ENCODE peak calls at places on chromosome 6, in five cellular contexts. Z is GM23338, G is H9, Q is fibroblast of lung, B is HepG2. L is an unnamed sample.

GRCh38 chr6:36129889-36130671 is at the start of gene MAPK13:
- DNase-seq in B (peak; percentile 25), G (peak; percentile 59), Q (no peak), Z (peak; percentile 67), L (peak; percentile 62)

GRCh38 chr6:124080483-124080882 is 276.8 kb downstream of the NKAIN2 start:
- DNase-seq in G (no peak), Z (no peak), Q (no peak), B (no peak), L (no peak)

GRCh38 chr6:148272597-148272996 is 70.0 kb upstream of the SASH1 start:
- DNase-seq in G (no peak), Q (no peak), B (no peak), Z (no peak), L (no peak)

GRCh38 chr6:167993831-167994230 is 3.6 kb upstream of the KIF25 start:
- DNase-seq in Q (no peak), B (no peak), Z (no peak), G (no peak), L (no peak)

GRCh38 chr6:155287762-155288161 is 23.9 kb downstream of the CLDN20 start:
- DNase-seq in Z (no peak), Q (no peak), G (no peak), B (no peak), L (no peak)

GRCh38 chr6:52363222-52363867 is 1.4 kb downstream of the PAQR8 start:
- DNase-seq in Q (no peak), B (peak; percentile 75), G (no peak), Z (no peak), L (no peak)

GRCh38 chr6:148501178-148501590 is 158.5 kb downstream of the SASH1 start:
- DNase-seq in B (no peak), Z (no peak), Q (peak; percentile 92), G (no peak), L (no peak)

GRCh38 chr6:149895702-149896310 is 2.1 kb downstream of the RAET1E start:
- DNase-seq in Z (no peak), Q (peak; percentile 43), B (no peak), G (no peak), L (no peak)

GRCh38 chr6:2581611-2582010 is 169.1 kb downstream of the MYLK4 start:
- DNase-seq in Q (no peak), B (no peak), Z (no peak), G (no peak), L (no peak)

GRCh38 chr6:67541591-67541990 is 1093.5 kb upstream of the ADGRB3 start:
- DNase-seq in G (no peak), B (no peak), Z (no peak), Q (peak; percentile 80), L (no peak)

GRCh38 chr6:62150048-62150663 is 135.9 kb downstream of the KHDRBS2 start:
- DNase-seq in Q (peak; percentile 23), Z (peak; percentile 67), G (peak; percentile 30), B (peak; percentile 72), L (peak; percentile 46)

GRCh38 chr6:136136274-136136673 is 113.8 kb downstream of the MTFR2 start:
- DNase-seq in G (no peak), B (no peak), Q (no peak), Z (no peak), L (no peak)

GRCh38 chr6:145845557-145845956 is 31.0 kb upstream of the FBXO30 start:
- DNase-seq in Z (no peak), G (no peak), B (no peak), Q (no peak), L (no peak)

GRCh38 chr6:107418118-107418517 is 41.2 kb downstream of the PDSS2 start:
- DNase-seq in B (peak; percentile 11), G (peak; percentile 37), Q (peak; percentile 17), Z (peak; percentile 77), L (peak; percentile 26)

GRCh38 chr6:89321131-89321530 is 6.0 kb upstream of the GABRR2 start:
- DNase-seq in Z (no peak), Q (no peak), B (no peak), G (no peak), L (no peak)

GRCh38 chr6:39335780-39336541 is 13.5 kb upstream of the KCNK16 start:
- DNase-seq in Q (peak; percentile 2), Z (no peak), G (no peak), B (no peak), L (peak; percentile 59)

GRCh38 chr6:167141667-167142432 is 15.9 kb downstream of the GPR31 start:
- DNase-seq in G (peak; percentile 75), Q (no peak), Z (peak; percentile 80), B (peak; percentile 58), L (peak; percentile 36)

GRCh38 chr6:16836186-16836981 is 75.1 kb upstream of the ATXN1 start:
- DNase-seq in Z (no peak), B (no peak), Q (peak; percentile 53), G (no peak), L (peak; percentile 71)

GRCh38 chr6:87174078-87174579 is 18.8 kb downstream of the ZNF292 start:
- DNase-seq in Q (no peak), B (no peak), G (no peak), Z (peak; percentile 48), L (peak; percentile 10)

GRCh38 chr6:105373481-105373880 is 29.4 kb downstream of the PREP start:
- DNase-seq in G (no peak), Q (no peak), Z (no peak), B (no peak), L (no peak)

GRCh38 chr6:64054870-64055269 is 419.3 kb downstream of the PHF3 start:
- DNase-seq in G (no peak), Q (no peak), B (no peak), Z (no peak), L (no peak)

GRCh38 chr6:135568366-135568765 is 70.8 kb upstream of the AHI1 start:
- DNase-seq in B (no peak), G (no peak), Q (peak; percentile 92), Z (no peak), L (peak; percentile 66)

GRCh38 chr6:17281497-17282481 is 628 bp downstream of the RBM24 start:
- DNase-seq in G (peak; percentile 43), B (no peak), Q (peak; percentile 41), Z (peak; percentile 66), L (no peak)

DNA sequence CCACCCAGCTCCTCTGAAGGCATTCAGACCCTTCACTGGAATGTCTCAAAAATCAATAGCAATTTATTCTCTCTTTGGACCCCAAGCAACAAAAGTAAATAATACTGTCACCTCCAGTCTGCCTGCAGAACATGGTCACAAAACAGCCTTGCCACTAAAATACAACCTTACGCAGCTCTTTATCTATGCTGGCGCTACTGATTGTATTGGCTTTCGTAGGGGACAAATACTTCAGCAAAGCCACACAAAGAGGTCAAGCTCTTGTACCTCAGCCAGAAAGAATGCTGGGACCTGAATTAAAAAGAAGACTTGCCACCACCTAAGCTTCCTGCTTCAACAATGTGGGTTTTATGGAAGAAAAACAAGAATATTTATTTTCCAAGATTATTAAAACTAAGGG is 57.2 kb downstream of the PRKN start:
- DNase-seq in B (no peak), Z (no peak), G (no peak), Q (no peak), L (no peak)
- H4K20me1 ChIP-seq in B (no peaks in the 10 kb centered on the region), Z (no peaks in the 10 kb centered on the region), G (no peaks in the 10 kb centered on the region), Q (no peaks in the 10 kb centered on the region), L (no peaks in the 10 kb centered on the region)

GRCh38 chr6:134186355-134186754 is 131.6 kb downstream of the SGK1 start:
- DNase-seq in G (no peak), Q (no peak), Z (no peak), B (no peak), L (no peak)
- H3K4me1 ChIP-seq in G (peaks cover 14% of the 10 kb centered on the region), Q (no peaks in the 10 kb centered on the region), Z (peaks cover 23% of the 10 kb centered on the region), B (peaks cover 73% of the 10 kb centered on the region), L (peaks cover 27% of the 10 kb centered on the region)

GRCh38 chr6:43865947-43866346 is 95.9 kb downstream of the VEGFA start:
- DNase-seq in Z (no peak), Q (no peak), B (no peak), G (no peak), L (no peak)
- H4K20me1 ChIP-seq in Z (no peaks in the 10 kb centered on the region), Q (no peaks in the 10 kb centered on the region), B (no peaks in the 10 kb centered on the region), G (no peaks in the 10 kb centered on the region), L (no peaks in the 10 kb centered on the region)

DNA sequence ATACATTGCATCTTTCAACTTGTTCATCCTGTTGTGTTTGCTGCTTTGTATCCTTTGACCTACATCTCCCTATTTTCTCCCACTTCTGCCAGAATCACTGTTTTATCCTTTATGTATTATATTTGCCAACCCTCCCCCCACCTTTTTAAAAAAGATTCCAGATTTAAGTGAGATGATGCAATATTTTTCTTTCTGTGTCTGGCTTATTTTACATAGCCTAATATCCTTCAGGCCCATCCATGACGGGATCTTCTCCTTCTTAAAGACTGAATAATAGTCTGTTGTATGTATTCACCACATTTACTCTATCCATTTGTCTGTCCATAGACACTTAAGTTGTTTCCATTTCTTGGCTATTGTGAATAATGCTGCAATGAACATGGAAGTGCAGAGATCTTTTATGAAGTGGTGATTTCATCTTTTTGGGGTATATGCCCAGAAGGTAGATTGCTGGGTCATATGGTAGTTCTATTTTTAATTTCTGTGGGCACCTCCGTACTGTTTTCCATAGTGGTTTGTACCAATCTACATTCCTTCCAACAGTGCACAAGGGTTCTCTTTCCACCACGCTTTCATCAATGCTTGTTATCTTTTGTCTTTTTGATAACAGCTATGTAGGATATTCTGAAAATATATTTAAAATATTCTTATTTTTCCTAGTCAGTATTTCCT is 181.0 kb downstream of the CDKAL1 start:
- DNase-seq in G (no peak), Z (no peak), B (no peak), Q (no peak), L (no peak)
- H3K4me1 ChIP-seq in G (no peaks in the 10 kb centered on the region), Z (peaks cover 4% of the 10 kb centered on the region), B (no peaks in the 10 kb centered on the region), Q (no peaks in the 10 kb centered on the region), L (peaks cover 8% of the 10 kb centered on the region)

DNA sequence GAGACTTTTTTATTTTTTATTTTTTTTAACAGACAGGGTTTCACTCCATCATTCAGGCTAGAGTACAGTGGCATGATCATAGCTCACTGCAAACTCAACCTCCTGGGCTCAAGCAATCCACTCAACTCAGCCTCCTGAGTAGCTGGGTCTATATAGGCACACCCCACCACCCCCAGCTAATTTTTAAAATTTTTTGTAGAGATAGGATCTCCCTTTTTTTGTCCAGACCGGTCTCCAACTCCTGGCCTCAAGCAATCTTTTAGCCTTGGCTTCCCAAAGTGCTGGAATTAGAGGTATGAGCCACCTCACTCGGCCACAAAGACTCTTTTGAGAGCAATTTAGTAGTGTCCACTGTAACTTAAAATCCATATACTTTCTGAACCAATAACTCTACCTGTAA is 103.3 kb upstream of the DST start:
- DNase-seq in Q (no peak), B (no peak), G (no peak), Z (no peak), L (no peak)
- H4K20me1 ChIP-seq in Q (no peaks in the 10 kb centered on the region), B (no peaks in the 10 kb centered on the region), G (no peaks in the 10 kb centered on the region), Z (peaks cover 3% of the 10 kb centered on the region), L (peaks cover 4% of the 10 kb centered on the region)

GRCh38 chr6:10532392-10532791 is 11.2 kb downstream of the GCNT2 start:
- DNase-seq in Z (no peak), B (no peak), G (no peak), Q (no peak), L (no peak)

GRCh38 chr6:10529231-10529801 is 8.2 kb downstream of the GCNT2 start:
- DNase-seq in B (peak; percentile 42), Q (no peak), G (peak; percentile 18), Z (no peak), L (no peak)

GRCh38 chr6:10531942-10532341 is 10.8 kb downstream of the GCNT2 start:
- DNase-seq in Z (no peak), G (no peak), Q (no peak), B (no peak), L (no peak)

GRCh38 chr6:10534418-10534760 is 13.2 kb downstream of the GCNT2 start:
- DNase-seq in B (no peak), Z (no peak), Q (no peak), G (no peak), L (no peak)

GRCh38 chr6:10531513-10531912 is 10.4 kb downstream of the GCNT2 start:
- DNase-seq in Z (no peak), B (no peak), Q (no peak), G (no peak), L (no peak)
- H3K4me1 ChIP-seq in Z (peaks cover 14% of the 10 kb centered on the region), B (peaks cover 37% of the 10 kb centered on the region), Q (no peaks in the 10 kb centered on the region), G (peaks cover 8% of the 10 kb centered on the region), L (peaks cover 12% of the 10 kb centered on the region)